ENCODE peak calls at places on chromosomes 2 and 18, in four cellular contexts. H is transverse colon, F is heart left ventricle, S is uterus. Y is an unnamed sample. For H3K27me3, the result is how much of the 10 kb centered on the place peaks cover.

GRCh38 chr2:170191166-170191872 is 13.4 kb downstream of the MYO3B start:
- DNase-seq in H (no peak), F (no peak), S (no peak), Y (no peak)

GRCh38 chr2:10520154-10520553 is 72.0 kb upstream of the ODC1 start:
- DNase-seq in H (no peak), F (no peak), S (no peak), Y (no peak)

GRCh38 chr2:9613291-9613690 is 17.5 kb downstream of the YWHAQ start:
- DNase-seq in H (no peak), F (no peak), S (no peak), Y (no peak)

GRCh38 chr18:48264508-48264907 is 144.7 kb downstream of the ZBTB7C start:
- DNase-seq in H (no peak), F (peak), S (peak), Y (no peak)

GRCh38 chr2:134736167-134736885 is 17.5 kb upstream of the TMEM163 start:
- DNase-seq in H (no peak), F (no peak), S (no peak), Y (no peak)

GRCh38 chr2:84946204-84947009 is 24.6 kb upstream of the KCMF1 start:
- DNase-seq in H (peak), F (no peak), S (no peak), Y (no peak)

GRCh38 chr2:187148059-187148714 is 299.2 kb upstream of the ZSWIM2 start:
- DNase-seq in H (no peak), F (no peak), S (no peak), Y (no peak)

GRCh38 chr2:241894681-241895426 is 25.3 kb downstream of the RTP5 start:
- DNase-seq in H (no peak), F (no peak), S (no peak), Y (peak)

GRCh38 chr2:64785245-64785644 is 131.5 kb upstream of the SERTAD2 start:
- DNase-seq in H (no peak), F (no peak), S (no peak), Y (no peak)

GRCh38 chr2:72037322-72037721 is 110.3 kb downstream of the CYP26B1 start:
- DNase-seq in H (no peak), F (no peak), S (no peak), Y (no peak)

GRCh38 chr2:23904692-23905091 is 22.2 kb downstream of the ATAD2B start:
- DNase-seq in H (no peak), F (no peak), S (no peak), Y (no peak)

GRCh38 chr2:137005173-137005572 is 239.8 kb downstream of the THSD7B start:
- DNase-seq in H (no peak), F (no peak), S (no peak), Y (no peak)

GRCh38 chr2:1715184-1716012 is 28.9 kb downstream of the PXDN start:
- DNase-seq in H (no peak), F (peak), S (peak), Y (peak)

GRCh38 chr2:197208841-197209240 is 101.7 kb downstream of the ANKRD44 start:
- DNase-seq in H (no peak), F (no peak), S (no peak), Y (no peak)

GRCh38 chr2:157845081-157845480 is 31.0 kb downstream of the ACVR1 start:
- DNase-seq in H (no peak), F (no peak), S (no peak), Y (no peak)

GRCh38 chr18:48950536-48951447 is at the start of gene SMAD7:
- DNase-seq in H (peak), F (peak), S (no peak), Y (no peak)

GRCh38 chr2:216649573-216649972 is 16.4 kb downstream of the IGFBP2 start:
- DNase-seq in H (no peak), F (no peak), S (no peak), Y (no peak)

GRCh38 chr2:222301296-222301997 is 2.6 kb upstream of the PAX3 start:
- DNase-seq in H (no peak), F (no peak), S (no peak), Y (no peak)

GRCh38 chr2:55430536-55430935 is 10.9 kb upstream of the CCDC88A start:
- DNase-seq in H (no peak), F (no peak), S (no peak), Y (no peak)

GRCh38 chr2:47094519-47095155 is 60.5 kb downstream of the STPG4 start:
- DNase-seq in H (no peak), F (no peak), S (no peak), Y (no peak)

GRCh38 chr2:130846686-130847375 is 10.1 kb downstream of the ARHGEF4 start:
- DNase-seq in H (no peak), F (no peak), S (no peak), Y (no peak)

GRCh38 chr2:187989925-187990623 is 301.6 kb upstream of the GULP1 start:
- DNase-seq in H (no peak), F (no peak), S (no peak), Y (no peak)

GRCh38 chr2:201150454-201151020 is 32.4 kb upstream of the CASP10 start:
- DNase-seq in H (no peak), F (no peak), S (no peak), Y (no peak)
- H3K4me3 ChIP-seq in H (no peak), F (no peak), S (no peak), Y (no peak)

GRCh38 chr2:145918951-145919350 is 1399.0 kb upstream of the ZEB2 start:
- DNase-seq in H (no peak), F (no peak), S (no peak), Y (no peak)
- TF ChIP-seq POLR2A in H (no peak), F (no peak), S (no peak), Y (no peak)

DNA sequence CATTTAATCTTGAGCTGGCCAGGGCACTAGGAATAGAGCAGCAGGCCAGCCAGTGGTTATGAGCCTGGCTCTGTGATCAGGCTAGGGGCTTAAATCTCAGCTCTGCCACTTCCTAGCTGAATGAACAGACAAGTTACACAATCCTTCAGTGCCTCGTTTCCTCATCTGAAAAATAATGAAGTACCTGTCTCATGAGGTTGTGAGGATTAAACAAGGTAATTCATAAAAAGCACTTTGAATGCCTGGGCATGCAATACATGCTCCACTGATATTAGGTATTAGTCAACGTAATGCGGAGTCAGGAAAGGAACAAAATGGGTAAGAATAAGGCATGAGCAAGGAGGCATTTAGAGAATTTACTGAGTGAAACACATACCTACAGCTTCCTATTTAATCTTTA is 100.2 kb downstream of the CCBE1 start:
- DNase-seq in H (no peak), F (no peak), S (no peak), Y (no peak)
- H3K27me3 ChIP-seq in H (under half), F (under half), S (under half), Y (under half)

GRCh38 chr18:10057808-10058791 is 144.3 kb downstream of the VAPA start:
- DNase-seq in H (no peak), F (no peak), S (no peak), Y (no peak)

GRCh38 chr18:10055125-10055750 is 141.4 kb downstream of the VAPA start:
- DNase-seq in H (no peak), F (no peak), S (peak), Y (no peak)

GRCh38 chr18:10056506-10056905 is 142.7 kb downstream of the VAPA start:
- DNase-seq in H (no peak), F (no peak), S (peak), Y (no peak)

GRCh38 chr18:10059610-10060468 is 146.0 kb downstream of the VAPA start:
- DNase-seq in H (no peak), F (no peak), S (peak), Y (peak)

DNA sequence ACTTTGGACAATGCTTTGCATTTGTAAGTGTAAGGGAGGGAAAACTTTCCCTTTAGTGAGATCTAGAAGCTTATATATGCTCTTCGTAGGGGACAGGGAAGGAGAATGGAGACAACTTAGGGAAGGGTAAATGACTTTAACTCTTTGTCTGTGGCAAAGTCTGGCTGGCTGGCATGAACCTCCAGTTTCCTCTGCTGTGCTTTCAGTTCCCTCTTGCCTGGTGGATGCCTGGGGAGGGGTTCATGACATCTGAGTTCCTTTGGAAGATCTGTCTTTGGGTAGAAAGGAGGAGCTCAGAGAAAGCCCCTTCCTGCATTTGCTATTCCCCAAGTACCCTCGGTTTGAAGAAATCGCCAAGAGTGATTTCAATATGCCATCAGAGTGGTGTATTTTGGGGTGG is 143.6 kb downstream of the VAPA start:
- DNase-seq in H (no peak), F (no peak), S (no peak), Y (no peak)
- H3K4me3 ChIP-seq in H (no peak), F (no peak), S (no peak), Y (no peak)

GRCh38 chr18:32380559-32380958 is 90.1 kb downstream of the GAREM1 start:
- DNase-seq in H (no peak), F (no peak), S (no peak), Y (no peak)

GRCh38 chr18:32381761-32382160 is 88.9 kb downstream of the GAREM1 start:
- DNase-seq in H (no peak), F (no peak), S (no peak), Y (no peak)

GRCh38 chr18:32383040-32383819 is 87.5 kb downstream of the GAREM1 start:
- DNase-seq in H (no peak), F (no peak), S (no peak), Y (no peak)

GRCh38 chr18:32379891-32380290 is 90.8 kb downstream of the GAREM1 start:
- DNase-seq in H (no peak), F (no peak), S (no peak), Y (no peak)

GRCh38 chr18:32378705-32379104 is 92.0 kb downstream of the GAREM1 start:
- DNase-seq in H (no peak), F (no peak), S (no peak), Y (no peak)
- TF ChIP-seq POLR2A in H (no peak), F (peak), S (no peak), Y (no peak)

DNA sequence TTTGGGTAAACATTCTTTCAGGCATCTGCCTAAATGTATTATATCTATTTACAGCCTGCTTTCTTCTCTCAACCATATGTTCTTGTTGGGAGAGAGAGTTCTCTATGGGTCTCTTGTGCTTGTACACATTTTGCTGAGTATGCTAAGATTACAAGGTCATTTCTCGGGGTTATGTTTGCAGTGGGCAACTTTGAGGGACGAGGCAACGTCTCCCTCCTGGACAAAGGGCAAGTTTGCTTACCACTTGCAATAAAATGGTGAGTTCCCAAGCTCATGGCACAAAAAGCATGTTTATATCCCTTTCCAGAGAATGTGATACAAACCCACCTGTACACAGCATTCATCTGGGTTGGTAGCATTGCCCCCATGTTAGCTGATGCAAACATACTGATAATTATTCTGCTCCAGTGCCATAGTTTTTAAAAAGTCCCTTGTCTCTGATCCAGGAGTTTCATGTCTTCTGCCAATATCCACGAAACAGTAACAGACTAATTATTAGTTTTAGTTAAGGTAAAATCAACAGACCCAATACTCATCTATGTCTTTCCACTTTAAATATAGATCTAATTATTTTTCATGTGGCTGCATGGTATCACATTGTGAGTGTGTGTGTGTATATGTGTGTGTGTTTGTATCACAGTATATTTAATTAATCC is 84.2 kb upstream of the MAPK4 start:
- DNase-seq in H (no peak), F (no peak), S (no peak), Y (no peak)
- H3K27me3 ChIP-seq in H (under half), F (under half), S (under half), Y (under half)

DNA sequence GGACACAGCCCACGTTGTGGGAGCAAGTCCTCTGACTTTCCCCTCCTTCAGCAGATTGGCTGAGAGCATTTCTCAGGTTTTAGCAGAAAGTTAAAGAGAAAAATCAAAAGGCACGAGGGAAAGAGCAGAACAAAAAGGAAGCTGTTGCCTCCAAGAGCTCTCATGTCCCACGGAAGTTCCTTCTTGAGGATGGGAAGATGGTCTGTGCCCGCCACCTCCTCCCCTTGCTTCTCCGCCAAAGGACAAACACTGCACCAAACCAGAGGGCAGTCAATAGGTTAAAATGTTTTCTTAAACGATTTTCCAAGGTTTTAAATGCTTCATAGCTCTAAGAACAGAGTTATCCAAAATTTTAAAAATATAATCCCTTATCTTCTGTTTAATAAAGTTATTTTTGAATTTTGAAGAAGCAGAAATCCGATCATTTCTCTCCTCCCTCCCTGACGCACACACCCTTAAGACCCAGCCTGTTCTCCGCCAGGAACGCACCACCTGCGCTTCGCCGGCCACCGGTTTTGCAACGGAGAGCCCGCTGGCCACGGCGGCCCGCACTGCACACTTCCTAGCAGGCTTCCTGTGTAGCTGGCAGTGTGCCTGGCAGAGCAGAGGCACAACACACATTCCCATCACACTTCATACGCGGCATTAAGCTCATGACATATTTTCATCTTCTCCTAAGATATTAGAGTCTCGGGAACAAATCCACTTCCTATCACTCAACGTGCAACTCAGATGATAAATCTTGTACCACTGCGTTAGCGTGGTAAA is 148.2 kb downstream of the HDAC4 start:
- DNase-seq in H (peak), F (peak), S (no peak), Y (no peak)
- H3K4me3 ChIP-seq in H (no peak), F (no peak), S (no peak), Y (no peak)

DNA sequence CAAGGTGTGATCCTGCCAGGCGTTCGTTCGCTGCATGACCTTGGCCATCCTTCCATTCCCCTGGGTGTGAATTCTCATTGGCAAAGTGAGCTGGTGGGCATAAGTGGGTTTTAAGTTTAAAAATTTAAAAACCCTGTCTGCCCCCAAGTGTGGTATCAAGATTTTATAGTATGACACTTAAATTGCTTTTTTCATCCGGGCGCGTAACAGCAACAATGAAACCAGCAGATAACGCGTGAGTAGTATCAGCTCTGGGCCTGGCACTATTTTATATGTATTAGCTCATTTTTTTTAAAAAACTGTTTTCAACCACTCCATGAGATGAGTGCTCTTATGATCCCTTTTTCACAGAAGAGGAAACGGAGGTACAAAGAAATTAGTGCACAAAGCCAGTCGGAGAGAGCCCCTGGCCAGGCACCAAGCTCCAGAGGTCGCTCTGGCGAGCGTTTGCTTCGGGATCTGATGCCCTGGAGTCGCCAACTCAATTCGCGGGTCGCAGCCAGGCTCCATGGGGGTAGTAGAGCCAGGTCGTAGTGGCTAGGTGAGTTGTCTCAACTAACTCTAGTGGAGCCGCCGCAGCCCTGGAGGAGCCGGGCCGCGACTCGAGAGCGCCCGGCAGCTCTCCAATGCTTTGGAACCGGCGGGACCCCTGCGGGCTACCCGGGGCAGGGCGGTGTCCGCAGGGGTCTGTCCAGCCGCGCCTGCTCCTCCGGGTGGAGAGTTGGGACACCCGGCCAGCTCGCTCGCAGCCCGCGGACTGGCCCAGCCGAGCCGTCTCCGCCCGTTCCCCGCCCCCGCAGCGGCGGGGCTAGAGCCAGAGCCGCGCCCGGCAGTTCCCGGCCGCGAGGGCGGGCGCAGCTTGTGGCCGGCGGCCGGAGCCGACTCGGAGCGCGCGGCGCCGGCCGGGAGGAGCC is at the start of gene IL1R1:
- DNase-seq in H (peak), F (peak), S (peak), Y (peak)
- TF ChIP-seq POLR2A in H (peak), F (peak), S (peak), Y (peak)

GRCh38 chr2:176146645-176147044 is 4.7 kb upstream of the HOXD4 start:
- DNase-seq in H (no peak), F (no peak), S (no peak), Y (no peak)
- H3K27me3 ChIP-seq in H (under half), F (half or more), S (under half), Y (under half)

DNA sequence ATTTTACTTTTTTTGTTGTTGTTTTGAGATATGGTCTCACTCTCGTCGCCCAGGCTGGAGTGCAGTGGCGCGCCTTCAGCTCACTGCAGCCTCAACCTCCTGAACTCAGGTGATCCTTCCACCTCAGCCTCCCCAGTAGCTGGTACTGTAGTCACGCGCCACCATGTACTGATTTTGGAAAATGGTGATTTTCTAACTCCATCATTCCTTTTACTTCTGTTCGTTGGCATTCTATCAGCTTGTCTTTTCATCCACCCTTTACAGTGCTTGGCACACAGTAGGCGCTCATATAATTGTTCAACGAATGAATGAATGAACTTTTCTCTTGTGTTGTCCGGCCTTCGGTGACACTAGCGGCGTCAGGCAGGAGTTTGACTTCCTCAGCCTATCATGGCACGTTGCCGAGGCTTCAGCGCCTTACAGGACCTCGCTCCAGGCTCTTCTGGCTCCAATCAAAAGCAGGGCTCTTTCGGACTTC is 393 bp upstream of the MTHFD2 start:
- DNase-seq in H (no peak), F (no peak), S (no peak), Y (no peak)
- H3K4me3 ChIP-seq in H (peak), F (peak), S (peak), Y (peak)

Y was measured in ovary.